ENCODE peak calls at places on chromosomes 5 and 9, in five cellular contexts. I is osteocyte, X is erythroblast, P is T-helper 2 cell, U is KG1. L is an unnamed sample.

GRCh38 chr5:172823840-172824362 is 10.2 kb upstream of the ERGIC1 start:
- DNase-seq in I (no peak), X (no peak), P (no peak), U (no peak), L (no peak)

GRCh38 chr9:111992523-111992922 is 95.9 kb downstream of the UGCG start:
- DNase-seq in I (no peak), X (no peak), P (peak; percentile 41), U (no peak), L (no peak)

GRCh38 chr5:107570805-107571531 is 99.8 kb downstream of the EFNA5 start:
- DNase-seq in I (no peak), X (no peak), P (peak; percentile 73), U (peak; percentile 36), L (no peak)

GRCh38 chr9:124868511-124869465 is 6.9 kb downstream of the ARPC5L start:
- DNase-seq in I (peak; percentile 95), X (peak; percentile 94), P (peak; percentile 94), U (peak; percentile 48), L (peak; percentile 89)

GRCh38 chr9:20353931-20354652 is 268.2 kb downstream of the MLLT3 start:
- DNase-seq in I (no peak), X (peak; percentile 45), P (no peak), U (no peak), L (no peak)

GRCh38 chr5:153713913-153714312 is 223.4 kb downstream of the GRIA1 start:
- DNase-seq in I (no peak), X (no peak), P (no peak), U (no peak), L (no peak)

GRCh38 chr5:57414857-57415256 is 67.8 kb downstream of the ACTBL2 start:
- DNase-seq in I (no peak), X (no peak), P (no peak), U (no peak), L (no peak)

GRCh38 chr9:129900263-129901041 is 65.2 kb downstream of the USP20 start:
- DNase-seq in I (no peak), X (no peak), P (no peak), U (no peak), L (no peak)

GRCh38 chr5:82446765-82447164 is 168.6 kb upstream of the RPS23 start:
- DNase-seq in I (no peak), X (no peak), P (no peak), U (no peak), L (no peak)

GRCh38 chr5:111676926-111677415 is 80.0 kb downstream of the NREP start:
- DNase-seq in I (no peak), X (no peak), P (no peak), U (no peak), L (no peak)

GRCh38 chr9:72309366-72310133 is 55.5 kb downstream of the ZFAND5 start:
- DNase-seq in I (no peak), X (no peak), P (no peak), U (no peak), L (no peak)

GRCh38 chr5:6202113-6202512 is 176.2 kb downstream of the MED10 start:
- DNase-seq in I (no peak), X (no peak), P (no peak), U (no peak), L (no peak)

GRCh38 chr9:130669965-130670364 is 5.6 kb downstream of the PRDM12 start:
- DNase-seq in I (no peak), X (no peak), P (no peak), U (no peak), L (no peak)

GRCh38 chr9:98342819-98343208 is 87.4 kb upstream of the TBC1D2 start:
- DNase-seq in I (no peak), X (no peak), P (no peak), U (no peak), L (no peak)

GRCh38 chr5:169696621-169697517 is 59.8 kb downstream of the DOCK2 start:
- DNase-seq in I (no peak), X (no peak), P (no peak), U (no peak), L (no peak)

GRCh38 chr5:153552886-153553285 is 62.4 kb downstream of the GRIA1 start:
- DNase-seq in I (no peak), X (no peak), P (no peak), U (no peak), L (no peak)

GRCh38 chr5:176543428-176544182 is 5.5 kb upstream of the CDHR2 start:
- DNase-seq in I (no peak), X (peak; percentile 89), P (peak; percentile 90), U (peak; percentile 74), L (peak; percentile 74)

GRCh38 chr5:157714480-157714879 is 16.7 kb upstream of the THG1L start:
- DNase-seq in I (no peak), X (no peak), P (no peak), U (no peak), L (no peak)

GRCh38 chr9:72557549-72557948 is 36.1 kb downstream of the TMC1 start:
- DNase-seq in I (no peak), X (peak; percentile 83), P (peak; percentile 64), U (no peak), L (no peak)

GRCh38 chr9:20394928-20395327 is 227.4 kb downstream of the MLLT3 start:
- DNase-seq in I (no peak), X (no peak), P (no peak), U (no peak), L (no peak)

GRCh38 chr9:105413486-105414068 is 34.3 kb upstream of the FSD1L start:
- DNase-seq in I (no peak), X (peak; percentile 15), P (no peak), U (no peak), L (no peak)

GRCh38 chr5:172164773-172165212 is 23.2 kb downstream of the STK10 start:
- DNase-seq in I (no peak), X (no peak), P (no peak), U (no peak), L (no peak)

GRCh38 chr5:135141303-135142268 is 107.6 kb upstream of the PITX1 start:
- DNase-seq in I (no peak), X (no peak), P (no peak), U (no peak), L (no peak)

GRCh38 chr5:30849801-30850370 is 343.6 kb upstream of the CDH6 start:
- DNase-seq in I (no peak), X (no peak), P (no peak), U (no peak), L (no peak)

GRCh38 chr5:88684136-88684500 is 198.9 kb downstream of the MEF2C start:
- DNase-seq in I (no peak), X (no peak), P (no peak), U (no peak), L (no peak)

GRCh38 chr9:98129451-98129881 is 10.4 kb upstream of the TRIM14 start:
- DNase-seq in I (no peak), X (no peak), P (no peak), U (no peak), L (peak; percentile 91)

GRCh38 chr5:132067941-132068808 is 5.4 kb upstream of the CSF2 start:
- DNase-seq in I (no peak), X (no peak), P (no peak), U (no peak), L (no peak)

GRCh38 chr5:159097461-159098284 is 2.0 kb downstream of the EBF1 start:
- DNase-seq in I (no peak), X (no peak), P (peak; percentile 34), U (no peak), L (peak; percentile 76)

GRCh38 chr9:88476491-88477271 is 58.3 kb upstream of the NXNL2 start:
- DNase-seq in I (no peak), X (no peak), P (peak; percentile 82), U (no peak), L (no peak)

GRCh38 chr9:132587484-132587858 is 5.1 kb downstream of the BARHL1 start:
- DNase-seq in I (no peak), X (no peak), P (no peak), U (no peak), L (no peak)

GRCh38 chr5:5613261-5613990 is 190.9 kb downstream of the ICE1 start:
- DNase-seq in I (no peak), X (no peak), P (no peak), U (no peak), L (no peak)

GRCh38 chr5:81007637-81008027 is 47.5 kb downstream of the RASGRF2 start:
- DNase-seq in I (no peak), X (no peak), P (peak; percentile 61), U (no peak), L (no peak)

GRCh38 chr5:17882760-17883488 is 248.7 kb downstream of the TAF11L14 start:
- DNase-seq in I (no peak), X (no peak), P (no peak), U (no peak), L (no peak)